ENCODE peak calls at places on chromosomes 16 and 17, in six cellular contexts. U, F, P, Q, K and O are unnamed samples.
A peak's percentile ranks its signal among the peaks of the same experiment; 100 is the strongest.

GRCh38 chr17:81392909-81393654 is 2.2 kb upstream of the BAHCC1 start:
- DNase-seq in U (no peak), F (no peak), P (no peak), Q (no peak), K (no peak), O (no peak)

GRCh38 chr16:9837481-9837880 is 344.7 kb downstream of the GRIN2A start:
- DNase-seq in U (no peak), F (no peak), P (no peak), Q (no peak), K (no peak), O (no peak)

GRCh38 chr17:78735832-78736525 is 46.1 kb downstream of the CYTH1 start:
- DNase-seq in U (no peak), F (no peak), P (no peak), Q (peak; percentile 56), K (no peak), O (no peak)

GRCh38 chr16:68298907-68299515 is 11.7 kb downstream of the SLC7A6OS start:
- DNase-seq in U (no peak), F (no peak), P (no peak), Q (peak; percentile 36), K (peak; percentile 64), O (no peak)

GRCh38 chr16:1338855-1339675 is 5.6 kb downstream of the BAIAP3 start:
- DNase-seq in U (no peak), F (no peak), P (no peak), Q (no peak), K (no peak), O (no peak)

GRCh38 chr17:57561072-57561861 is 183.8 kb downstream of the CCDC182 start:
- DNase-seq in U (no peak), F (no peak), P (no peak), Q (no peak), K (no peak), O (no peak)

GRCh38 chr17:28363186-28363585 is 1.8 kb downstream of the SEBOX start:
- DNase-seq in U (no peak), F (no peak), P (no peak), Q (no peak), K (no peak), O (no peak)

GRCh38 chr16:911101-911500 is 59.7 kb downstream of the LMF1 start:
- DNase-seq in U (no peak), F (no peak), P (no peak), Q (no peak), K (no peak), O (no peak)

GRCh38 chr17:8935194-8935593 is 30.3 kb downstream of the PIK3R5 start:
- DNase-seq in U (no peak), F (no peak), P (peak; percentile 51), Q (peak; percentile 38), K (no peak), O (no peak)

GRCh38 chr16:80034469-80034826 is 433.9 kb upstream of the MAF start:
- DNase-seq in U (no peak), F (no peak), P (no peak), Q (no peak), K (no peak), O (no peak)

GRCh38 chr17:17774009-17774881 is 62.5 kb downstream of the SREBF1 start:
- DNase-seq in U (no peak), F (no peak), P (no peak), Q (peak; percentile 35), K (no peak), O (no peak)

GRCh38 chr17:62740066-62740465 is 68.0 kb downstream of the MARCHF10 start:
- DNase-seq in U (no peak), F (no peak), P (no peak), Q (no peak), K (peak; percentile 17), O (no peak)

GRCh38 chr16:57054338-57054737 is 38.0 kb upstream of the CPNE2 start:
- DNase-seq in U (no peak), F (no peak), P (no peak), Q (no peak), K (no peak), O (no peak)

GRCh38 chr17:43956222-43956621 is 2.5 kb upstream of the PYY start:
- DNase-seq in U (no peak), F (no peak), P (no peak), Q (no peak), K (no peak), O (no peak)

GRCh38 chr16:28923652-28924398 is 1.2 kb downstream of the RABEP2 start:
- DNase-seq in U (no peak), F (no peak), P (no peak), Q (no peak), K (no peak), O (no peak)

GRCh38 chr17:73064084-73064938 is 28.2 kb downstream of the SLC39A11 start:
- DNase-seq in U (no peak), F (no peak), P (no peak), Q (no peak), K (peak; percentile 17), O (no peak)

GRCh38 chr17:78374631-78375274 is 3.7 kb upstream of the PGS1 start:
- DNase-seq in U (no peak), F (no peak), P (no peak), Q (peak; percentile 91), K (no peak), O (no peak)

GRCh38 chr16:4505356-4506153 is 29.4 kb downstream of the HMOX2 start:
- DNase-seq in U (no peak), F (peak; percentile 83), P (peak; percentile 78), Q (no peak), K (no peak), O (no peak)

GRCh38 chr16:48014349-48015135 is 141.3 kb downstream of the ABCC12 start:
- DNase-seq in U (no peak), F (no peak), P (no peak), Q (peak; percentile 82), K (no peak), O (no peak)

GRCh38 chr17:50090971-50091950 is 3.9 kb upstream of the PDK2 start:
- DNase-seq in U (no peak), F (no peak), P (no peak), Q (no peak), K (no peak), O (no peak)

GRCh38 chr17:1486802-1487695 is 5.4 kb downstream of the MYO1C start:
- DNase-seq in U (no peak), F (peak; percentile 75), P (peak; percentile 71), Q (no peak), K (peak; percentile 73), O (no peak)

GRCh38 chr17:40122944-40123810 is 1.4 kb downstream of the MSL1 start:
- DNase-seq in U (peak; percentile 44), F (no peak), P (peak; percentile 39), Q (no peak), K (peak; percentile 65), O (peak; percentile 53)

GRCh38 chr16:11658896-11659708 is 9.2 kb upstream of the SNN start:
- DNase-seq in U (no peak), F (no peak), P (no peak), Q (no peak), K (no peak), O (no peak)

GRCh38 chr16:3716831-3717234 is 491 bp downstream of the TRAP1 start:
- DNase-seq in U (no peak), F (no peak), P (peak; percentile 12), Q (no peak), K (no peak), O (no peak)

GRCh38 chr17:8192070-8192815 is 2.3 kb upstream of the BORCS6 start:
- DNase-seq in U (peak; percentile 82), F (peak; percentile 30), P (peak; percentile 28), Q (peak; percentile 79), K (peak; percentile 92), O (peak; percentile 59)

GRCh38 chr16:57262841-57263584 is 18.0 kb downstream of the ARL2BP start:
- DNase-seq in U (no peak), F (no peak), P (no peak), Q (no peak), K (no peak), O (no peak)

GRCh38 chr16:82197540-82198240 is 27.7 kb upstream of the MPHOSPH6 start:
- DNase-seq in U (no peak), F (no peak), P (no peak), Q (no peak), K (no peak), O (no peak)

GRCh38 chr17:4625181-4625601 is 16.3 kb downstream of the ALOX15 start:
- DNase-seq in U (no peak), F (no peak), P (no peak), Q (peak; percentile 9), K (no peak), O (no peak)

GRCh38 chr17:68368387-68368786 is 77.1 kb downstream of the ARSG start:
- DNase-seq in U (no peak), F (no peak), P (no peak), Q (peak; percentile 73), K (no peak), O (no peak)

GRCh38 chr17:70604854-70605253 is 435.5 kb downstream of the KCNJ2 start:
- DNase-seq in U (no peak), F (no peak), P (no peak), Q (no peak), K (no peak), O (no peak)

GRCh38 chr16:273547-274421 is 2.0 kb downstream of the RGS11 start:
- DNase-seq in U (no peak), F (no peak), P (no peak), Q (no peak), K (no peak), O (no peak)

GRCh38 chr16:85929259-85929704 is 30.3 kb downstream of the IRF8 start:
- DNase-seq in U (no peak), F (no peak), P (no peak), Q (no peak), K (no peak), O (no peak)

GRCh38 chr16:647173-647902 is 1.8 kb upstream of the WDR90 start:
- DNase-seq in U (no peak), F (no peak), P (no peak), Q (no peak), K (no peak), O (no peak)

GRCh38 chr17:39325528-39326240 is 75.7 kb downstream of the FBXL20 start:
- DNase-seq in U (no peak), F (no peak), P (no peak), Q (no peak), K (no peak), O (no peak)

GRCh38 chr16:13633381-13633861 is 286.5 kb upstream of the ERCC4 start:
- DNase-seq in U (no peak), F (no peak), P (no peak), Q (no peak), K (no peak), O (no peak)

GRCh38 chr17:81898029-81898866 is 3.8 kb upstream of the NPB start:
- DNase-seq in U (no peak), F (no peak), P (no peak), Q (peak; percentile 97), K (no peak), O (no peak)

GRCh38 chr16:54987081-54987480 is 56.4 kb downstream of the IRX5 start:
- DNase-seq in U (peak; percentile 31), F (no peak), P (no peak), Q (no peak), K (no peak), O (no peak)

GRCh38 chr16:28186752-28187151 is 25.0 kb downstream of the XPO6 start:
- DNase-seq in U (no peak), F (no peak), P (no peak), Q (peak; percentile 32), K (no peak), O (no peak)

GRCh38 chr17:15263206-15263579 is 1.9 kb downstream of the PMP22 start:
- DNase-seq in U (peak; percentile 55), F (no peak), P (no peak), Q (peak; percentile 67), K (peak; percentile 91), O (no peak)

GRCh38 chr16:4915226-4915761 is 21.7 kb downstream of the PPL start:
- DNase-seq in U (no peak), F (no peak), P (no peak), Q (peak; percentile 95), K (no peak), O (no peak)